ENCODE peak calls at places on chromosome 7, in ten cellular contexts. H, Q, F, B, P, S, E, R, T and A are unnamed samples. For H3K9me3, the result is how much of the 10 kb centered on the place peaks cover.

GRCh38 chr7:129690701-129691100 is 79.2 kb downstream of the NRF1 start:
- DNase-seq in P (no peak), S (no peak), R (no peak), E (no peak), T (no peak), B (no peak), Q (no peak), F (no peak), H (no peak), A (no peak)

GRCh38 chr7:98917331-98917730 is 39.0 kb downstream of the TRRAP start:
- DNase-seq in P (no peak), S (no peak), R (no peak), T (no peak), H (no peak), E (no peak), B (no peak), F (no peak), Q (no peak), A (no peak)

GRCh38 chr7:76353744-76354143 is 5.0 kb downstream of the YWHAG start:
- DNase-seq in E (no peak), P (no peak), S (no peak), H (no peak), F (no peak), B (no peak), T (no peak), R (no peak), Q (no peak), A (no peak)

GRCh38 chr7:33832326-33832725 is 73.0 kb upstream of the BMPER start:
- DNase-seq in S (no peak), Q (no peak), R (peak), H (no peak), B (no peak), F (no peak), P (no peak), E (peak), T (no peak), A (no peak)

GRCh38 chr7:138890782-138891445 is 90.3 kb downstream of the KIAA1549 start:
- DNase-seq in T (no peak), P (peak), Q (peak), H (no peak), F (no peak), E (no peak), R (no peak), S (no peak), B (no peak), A (no peak)

GRCh38 chr7:79430391-79430790 is 23.1 kb downstream of the MAGI2 start:
- DNase-seq in S (no peak), Q (no peak), T (no peak), B (no peak), R (no peak), F (no peak), E (no peak), H (no peak), P (no peak), A (no peak)

GRCh38 chr7:107836237-107837144 is 33.5 kb upstream of the SLC26A3 start:
- DNase-seq in R (no peak), E (no peak), H (no peak), F (no peak), B (no peak), P (no peak), T (peak), S (no peak), Q (no peak), A (no peak)

GRCh38 chr7:75688200-75689136 is 50.3 kb downstream of the HIP1 start:
- DNase-seq in S (peak), H (no peak), P (no peak), B (peak), R (no peak), Q (no peak), F (no peak), T (no peak), E (no peak), A (no peak)

GRCh38 chr7:142868881-142869415 is 14.1 kb downstream of the EPHB6 start:
- DNase-seq in R (no peak), F (no peak), Q (no peak), H (no peak), T (no peak), E (peak), B (no peak), P (no peak), S (no peak), A (no peak)

GRCh38 chr7:99499356-99499712 is 747 bp downstream of the ZNF394 start:
- DNase-seq in Q (no peak), S (no peak), R (no peak), F (no peak), H (no peak), E (no peak), P (no peak), B (no peak), T (no peak), A (no peak)

GRCh38 chr7:51317582-51317910 is 937 bp upstream of the COBL start:
- DNase-seq in F (no peak), H (no peak), S (no peak), P (no peak), B (no peak), T (no peak), R (no peak), E (no peak), Q (no peak), A (no peak)

GRCh38 chr7:5417106-5418071 is 6.2 kb downstream of the TNRC18 start:
- DNase-seq in T (no peak), E (peak), B (no peak), P (peak), F (no peak), R (no peak), S (no peak), Q (no peak), H (no peak), A (peak)

GRCh38 chr7:145884716-145885514 is 231.7 kb upstream of the CNTNAP2 start:
- DNase-seq in Q (no peak), B (no peak), F (no peak), E (no peak), S (no peak), T (no peak), H (no peak), P (no peak), R (no peak), A (no peak)

GRCh38 chr7:4830176-4830575 is 31.7 kb downstream of the PAPOLB start:
- DNase-seq in F (peak), E (peak), S (no peak), T (peak), H (peak), B (no peak), R (peak), Q (no peak), P (peak), A (peak)

GRCh38 chr7:46230298-46231295 is 309.5 kb upstream of the IGFBP3 start:
- DNase-seq in E (no peak), F (no peak), B (no peak), P (no peak), R (no peak), T (no peak), S (no peak), H (no peak), Q (no peak), A (no peak)

GRCh38 chr7:95628831-95629439 is 32.6 kb upstream of the PDK4 start:
- DNase-seq in S (no peak), R (no peak), E (no peak), F (no peak), Q (no peak), T (no peak), B (no peak), H (no peak), P (no peak), A (no peak)

GRCh38 chr7:134058521-134058920 is 68.6 kb upstream of the LRGUK start:
- DNase-seq in E (no peak), F (no peak), P (no peak), R (no peak), B (no peak), Q (no peak), T (no peak), H (no peak), S (no peak), A (no peak)

GRCh38 chr7:90453259-90453891 is 16.1 kb upstream of the PTTG1IP2 start:
- DNase-seq in E (no peak), T (no peak), Q (no peak), R (no peak), F (no peak), B (no peak), S (no peak), H (no peak), P (no peak), A (no peak)

GRCh38 chr7:133568544-133568943 is 315.7 kb downstream of the EXOC4 start:
- DNase-seq in Q (no peak), E (no peak), H (no peak), F (no peak), S (no peak), B (no peak), P (no peak), T (no peak), R (no peak), A (no peak)

GRCh38 chr7:120829487-120829886 is 28.5 kb downstream of the TSPAN12 start:
- DNase-seq in E (no peak), F (no peak), P (no peak), S (no peak), B (no peak), H (no peak), R (no peak), Q (no peak), T (no peak), A (no peak)

GRCh38 chr7:132226626-132227290 is 349.5 kb downstream of the PLXNA4 start:
- DNase-seq in Q (no peak), P (peak), R (no peak), B (no peak), S (no peak), H (no peak), F (no peak), E (no peak), T (no peak), A (no peak)

GRCh38 chr7:125516194-125516593 is 586.6 kb upstream of the POT1 start:
- DNase-seq in P (no peak), R (no peak), E (no peak), F (no peak), Q (no peak), S (no peak), B (no peak), T (no peak), H (no peak), A (no peak)

GRCh38 chr7:100545636-100546128 is 6.7 kb downstream of the AGFG2 start:
- DNase-seq in F (peak), P (peak), Q (peak), S (peak), B (no peak), T (peak), H (no peak), R (no peak), E (no peak), A (no peak)

GRCh38 chr7:93736970-93737369 is 153.6 kb downstream of the TFPI2 start:
- DNase-seq in P (no peak), S (no peak), E (no peak), F (no peak), B (no peak), Q (no peak), R (no peak), H (no peak), T (no peak), A (no peak)

GRCh38 chr7:16431646-16432424 is 10.5 kb upstream of the CRPPA start:
- DNase-seq in F (peak), P (peak), T (peak), B (no peak), R (peak), E (peak), Q (no peak), S (no peak), H (no peak), A (no peak)

GRCh38 chr7:3091631-3092030 is 48.0 kb upstream of the CARD11 start:
- DNase-seq in S (no peak), B (no peak), F (no peak), T (no peak), H (no peak), R (no peak), Q (no peak), E (no peak), P (no peak), A (no peak)

GRCh38 chr7:126838194-126838593 is 414.5 kb downstream of the GRM8 start:
- DNase-seq in E (no peak), B (no peak), T (no peak), H (no peak), R (no peak), P (no peak), S (no peak), F (no peak), Q (no peak), A (no peak)

GRCh38 chr7:94700926-94701554 is 45.1 kb upstream of the SGCE start:
- DNase-seq in S (no peak), T (no peak), P (no peak), E (no peak), H (no peak), B (no peak), F (no peak), R (no peak), Q (no peak), A (no peak)

GRCh38 chr7:6228363-6228762 is 44.1 kb downstream of the CYTH3 start:
- DNase-seq in P (peak), B (no peak), E (no peak), F (no peak), S (no peak), Q (no peak), T (no peak), H (no peak), R (no peak), A (no peak)

GRCh38 chr7:43015301-43015700 is 83.1 kb downstream of the MRPL32 start:
- DNase-seq in P (no peak), E (no peak), T (no peak), B (no peak), Q (no peak), R (no peak), H (no peak), F (no peak), S (no peak), A (no peak)

GRCh38 chr7:191105-192034 is 1.0 kb upstream of the FAM20C start:
- DNase-seq in R (peak), E (peak), S (peak), T (peak), F (no peak), B (no peak), P (peak), Q (no peak), H (no peak), A (no peak)

GRCh38 chr7:96143495-96144259 is 178.2 kb downstream of the SLC25A13 start:
- DNase-seq in F (no peak), Q (no peak), S (no peak), B (no peak), P (no peak), R (no peak), E (no peak), H (peak), T (no peak), A (no peak)

GRCh38 chr7:51369746-51370145 is 53.1 kb upstream of the COBL start:
- DNase-seq in P (peak), H (no peak), R (peak), Q (no peak), T (no peak), S (no peak), B (no peak), F (no peak), E (peak), A (no peak)

GRCh38 chr7:1912472-1913289 is 242.6 kb downstream of the ELFN1 start:
- DNase-seq in T (no peak), P (peak), H (no peak), B (no peak), Q (no peak), F (peak), S (peak), E (no peak), R (no peak), A (no peak)
- TF ChIP-seq CTCF in T (no peak), P (peak), H (no peak), B (no peak), Q (no peak), F (no peak), S (no peak), E (no peak), R (no peak), A (no peak)

GRCh38 chr7:147231275-147231674 is 1114.7 kb downstream of the CNTNAP2 start:
- DNase-seq in S (no peak), F (no peak), E (no peak), P (no peak), H (no peak), T (no peak), R (no peak), Q (no peak), B (no peak), A (no peak)
- H3K9me3 ChIP-seq in S (under half), F (under half), E (under half), P (under half), H (under half), T (under half), R (under half), Q (under half), B (under half), A (under half)

GRCh38 chr7:159042639-159043101 is 102.0 kb downstream of the VIPR2 start:
- DNase-seq in H (no peak), Q (peak), B (peak), E (peak), T (no peak), R (no peak), S (no peak), P (no peak), F (no peak), A (no peak)

GRCh38 chr7:159047536-159047935 is 97.1 kb downstream of the VIPR2 start:
- DNase-seq in S (no peak), H (no peak), F (no peak), R (no peak), B (no peak), Q (no peak), P (no peak), E (no peak), T (no peak), A (no peak)

GRCh38 chr7:159046300-159046699 is 98.4 kb downstream of the VIPR2 start:
- DNase-seq in Q (no peak), H (no peak), E (no peak), R (no peak), T (no peak), P (no peak), B (no peak), F (no peak), S (no peak), A (no peak)

GRCh38 chr7:159048656-159049055 is 96.0 kb downstream of the VIPR2 start:
- DNase-seq in B (peak), F (no peak), Q (no peak), H (no peak), S (no peak), T (no peak), R (no peak), P (no peak), E (peak), A (no peak)

GRCh38 chr7:159045839-159046238 is 98.8 kb downstream of the VIPR2 start:
- DNase-seq in H (no peak), P (no peak), T (no peak), S (no peak), R (no peak), E (no peak), F (no peak), B (no peak), Q (no peak), A (no peak)
- TF ChIP-seq CTCF in H (no peak), P (no peak), T (peak), S (no peak), R (no peak), E (no peak), F (no peak), B (no peak), Q (no peak), A (no peak)

GRCh38 chr7:158563911-158564647 is 23.5 kb downstream of the PTPRN2 start:
- DNase-seq in Q (no peak), S (no peak), R (no peak), H (no peak), B (no peak), E (no peak), F (no peak), P (no peak), T (no peak), A (no peak)

GRCh38 chr7:158560386-158560785 is 27.2 kb downstream of the PTPRN2 start:
- DNase-seq in E (no peak), H (no peak), P (no peak), S (no peak), Q (no peak), F (no peak), R (no peak), T (no peak), B (no peak), A (no peak)

GRCh38 chr7:158564648-158565005 is 23.0 kb downstream of the PTPRN2 start:
- DNase-seq in B (no peak), S (no peak), P (no peak), T (no peak), H (no peak), F (no peak), R (no peak), Q (no peak), E (no peak), A (no peak)

GRCh38 chr7:158561659-158562058 is 26.0 kb downstream of the PTPRN2 start:
- DNase-seq in S (no peak), P (no peak), E (no peak), B (no peak), H (no peak), F (no peak), Q (no peak), T (no peak), R (no peak), A (no peak)

GRCh38 chr7:158563051-158563450 is 24.6 kb downstream of the PTPRN2 start:
- DNase-seq in B (no peak), P (no peak), Q (no peak), T (no peak), S (no peak), F (no peak), E (no peak), R (no peak), H (no peak), A (no peak)
- H3K9me3 ChIP-seq in B (under half), P (under half), Q (under half), T (under half), S (under half), F (under half), E (under half), R (under half), H (under half), A (under half)